ENCODE peak calls at places on chromosomes 6 and 20, in four cellular contexts. C is transverse colon, O is left lung, L is heart right ventricle. X is an unnamed sample.
A peak's percentile ranks its signal among the peaks of the same experiment; 100 is the strongest.

GRCh38 chr20:16609066-16609465 is 35.8 kb upstream of the KIF16B start:
- DNase-seq in C (no peak), O (no peak), L (peak; percentile 7), X (no peak)

GRCh38 chr6:16755544-16755943 is 5.7 kb downstream of the ATXN1 start:
- DNase-seq in C (no peak), O (no peak), L (no peak), X (no peak)

GRCh38 chr20:59698598-59698997 is 94.3 kb downstream of the PHACTR3 start:
- DNase-seq in C (no peak), O (no peak), L (no peak), X (no peak)

GRCh38 chr6:40956871-40957270 is 82.2 kb downstream of the UNC5CL start:
- DNase-seq in C (no peak), O (no peak), L (no peak), X (no peak)

GRCh38 chr6:157898169-157898568 is 75.1 kb downstream of the SNX9 start:
- DNase-seq in C (no peak), O (no peak), L (no peak), X (peak; percentile 42)

GRCh38 chr20:49360242-49360968 is 82.5 kb upstream of the ZNFX1 start:
- DNase-seq in C (no peak), O (no peak), L (no peak), X (no peak)

GRCh38 chr6:33818293-33818692 is 14.5 kb upstream of the MLN start:
- DNase-seq in C (no peak), O (no peak), L (no peak), X (no peak)

GRCh38 chr6:72933216-72933615 is 292.1 kb downstream of the KHDC1L start:
- DNase-seq in C (no peak), O (no peak), L (no peak), X (no peak)

GRCh38 chr20:60863548-60863947 is 388.5 kb upstream of the CDH4 start:
- DNase-seq in C (no peak), O (no peak), L (no peak), X (no peak)

GRCh38 chr20:43095034-43095433 is 94.7 kb downstream of the PTPRT start:
- DNase-seq in C (no peak), O (no peak), L (no peak), X (no peak)

GRCh38 chr6:7203939-7204338 is 96.2 kb downstream of the RREB1 start:
- DNase-seq in C (no peak), O (peak; percentile 63), L (no peak), X (no peak)

GRCh38 chr20:25277051-25277801 is 29.3 kb downstream of the PYGB start:
- DNase-seq in C (peak; percentile 5), O (peak; percentile 21), L (peak; percentile 42), X (no peak)

GRCh38 chr20:35607003-35607735 is 8.5 kb upstream of the SPAG4 start:
- DNase-seq in C (peak; percentile 56), O (peak; percentile 8), L (no peak), X (no peak)

GRCh38 chr6:37222992-37223391 is 34.6 kb upstream of the TBC1D22B start:
- DNase-seq in C (no peak), O (no peak), L (no peak), X (no peak)

GRCh38 chr6:26187981-26188635 is 100.9 kb downstream of the HFE start:
- DNase-seq in C (peak; percentile 48), O (no peak), L (no peak), X (peak; percentile 60)

GRCh38 chr6:69162811-69163210 is 527.7 kb downstream of the ADGRB3 start:
- DNase-seq in C (no peak), O (no peak), L (no peak), X (peak; percentile 5)

GRCh38 chr6:89941031-89941775 is 46.9 kb downstream of the GJA10 start:
- DNase-seq in C (peak; percentile 38), O (no peak), L (no peak), X (peak; percentile 42)

GRCh38 chr6:170152989-170153388 is 137.9 kb downstream of the DLL1 start:
- DNase-seq in C (peak; percentile 63), O (peak; percentile 62), L (no peak), X (peak; percentile 63)

GRCh38 chr20:11748436-11748835 is 169.3 kb upstream of the BTBD3 start:
- DNase-seq in C (no peak), O (no peak), L (no peak), X (no peak)

GRCh38 chr6:7640607-7641577 is 50.9 kb downstream of the SNRNP48 start:
- DNase-seq in C (no peak), O (no peak), L (no peak), X (peak; percentile 78)

GRCh38 chr20:35286899-35287508 is 2.4 kb upstream of the EIF6 start:
- DNase-seq in C (no peak), O (no peak), L (no peak), X (no peak)

GRCh38 chr6:144263786-144264185 is 21.3 kb upstream of the UTRN start:
- DNase-seq in C (no peak), O (no peak), L (no peak), X (peak; percentile 33)

GRCh38 chr6:55819811-55820210 is 55.6 kb downstream of the BMP5 start:
- DNase-seq in C (no peak), O (no peak), L (no peak), X (peak; percentile 47)

GRCh38 chr6:48826318-48826595 is 636.8 kb downstream of the MMUT start:
- DNase-seq in C (no peak), O (no peak), L (no peak), X (no peak)

GRCh38 chr6:56814308-56814707 is 140.6 kb upstream of the BEND6 start:
- DNase-seq in C (no peak), O (no peak), L (no peak), X (no peak)

GRCh38 chr6:71385111-71385822 is 96.7 kb downstream of the OGFRL1 start:
- DNase-seq in C (no peak), O (no peak), L (no peak), X (no peak)

GRCh38 chr20:36585410-36586125 is 12.2 kb downstream of the TGIF2 start:
- DNase-seq in C (no peak), O (no peak), L (no peak), X (no peak)

GRCh38 chr20:10603971-10604864 is 69.6 kb downstream of the JAG1 start:
- DNase-seq in C (peak; percentile 20), O (peak; percentile 56), L (peak; percentile 32), X (peak; percentile 90)

GRCh38 chr6:26216886-26217713 is 129.9 kb downstream of the HFE start:
- DNase-seq in C (peak; percentile 90), O (peak; percentile 84), L (peak; percentile 83), X (peak; percentile 93)

GRCh38 chr6:87731818-87732661 is 30.0 kb upstream of the AKIRIN2 start:
- DNase-seq in C (peak; percentile 94), O (peak; percentile 91), L (peak; percentile 82), X (peak; percentile 98)

GRCh38 chr6:17505062-17505476 is 95.0 kb upstream of the FAM8A1 start:
- DNase-seq in C (no peak), O (no peak), L (no peak), X (peak; percentile 61)

DNA sequence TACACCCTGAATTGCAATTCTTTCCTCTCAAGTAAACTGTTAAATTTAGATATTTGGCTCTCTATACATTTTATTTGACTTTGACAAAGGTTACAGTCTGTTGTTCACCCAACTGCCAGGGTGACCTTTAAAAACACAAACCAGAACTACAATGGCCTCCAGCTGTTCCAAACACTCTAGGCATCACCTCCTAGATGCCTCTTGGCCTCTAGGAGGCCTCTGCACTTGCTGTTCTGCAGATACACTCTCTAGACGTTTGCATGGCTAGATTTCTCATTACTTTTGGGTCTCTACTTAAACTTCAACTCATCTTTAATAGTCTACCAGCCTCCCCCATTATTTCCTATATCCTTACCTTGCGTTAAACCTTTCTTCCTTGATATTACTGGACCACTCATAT is 102.8 kb upstream of the BEND3 start:
- DNase-seq in C (no peak), O (no peak), L (no peak), X (no peak)
- TF ChIP-seq CTCF in C (no peak), O (no peak), L (no peak), X (no peak)

GRCh38 chr6:9851006-9851405 is 563.9 kb downstream of the TFAP2A start:
- DNase-seq in C (no peak), O (no peak), L (no peak), X (no peak)

GRCh38 chr6:9848094-9848493 is 566.8 kb downstream of the TFAP2A start:
- DNase-seq in C (no peak), O (no peak), L (no peak), X (no peak)

GRCh38 chr6:9851541-9852380 is 563.1 kb downstream of the TFAP2A start:
- DNase-seq in C (no peak), O (no peak), L (no peak), X (peak; percentile 13)
- TF ChIP-seq CTCF in C (no peak), O (no peak), L (no peak), X (no peak)

GRCh38 chr6:168616807-168617756 is 176.1 kb downstream of the SMOC2 start:
- DNase-seq in C (peak; percentile 52), O (no peak), L (peak; percentile 39), X (peak; percentile 2)
- TF ChIP-seq CTCF in C (peak; percentile 29), O (no peak), L (peak; percentile 39), X (no peak)

GRCh38 chr6:136526196-136526930 is 23.9 kb downstream of the MAP7 start:
- DNase-seq in C (no peak), O (peak; percentile 50), L (peak; percentile 17), X (peak; percentile 87)
- TF ChIP-seq CTCF in C (no peak), O (peak; percentile 13), L (no peak), X (peak; percentile 74)

GRCh38 chr6:5510734-5511133 is 249.4 kb downstream of the FARS2 start:
- DNase-seq in C (no peak), O (no peak), L (no peak), X (no peak)
- TF ChIP-seq CTCF in C (no peak), O (no peak), L (no peak), X (no peak)